ENCODE peak calls at places on chromosomes 7 and 10, in nine cellular contexts. M, P, N, L, O, A, D, G and F are unnamed samples.

GRCh38 chr10:74976565-74976964 is 134.9 kb upstream of the SAMD8 start:
- DNase-seq in M (no peak), O (no peak), N (no peak), P (no peak), L (no peak), G (no peak), D (no peak), A (no peak), F (no peak)

GRCh38 chr10:33306126-33306525 is 28.3 kb downstream of the NRP1 start:
- DNase-seq in M (peak), A (no peak), O (no peak), G (no peak), L (peak), D (no peak), P (no peak), N (no peak), F (no peak)

GRCh38 chr7:82331234-82331633 is 112.3 kb downstream of the CACNA2D1 start:
- DNase-seq in A (no peak), D (no peak), G (no peak), M (no peak), O (no peak), N (no peak), L (no peak), P (no peak), F (no peak)

GRCh38 chr7:130417215-130417614 is 23.6 kb downstream of the CEP41 start:
- DNase-seq in M (no peak), G (no peak), A (no peak), O (no peak), L (no peak), P (no peak), D (no peak), N (no peak), F (no peak)

GRCh38 chr10:49831352-49832040 is 69.4 kb upstream of the OGDHL start:
- DNase-seq in D (no peak), A (no peak), M (peak), L (peak), G (no peak), N (no peak), O (peak), P (no peak), F (peak)

GRCh38 chr10:48215148-48215982 is 59.1 kb downstream of the FRMPD2 start:
- DNase-seq in D (no peak), O (no peak), P (no peak), A (no peak), G (no peak), L (peak), N (no peak), M (peak), F (peak)

GRCh38 chr7:151632750-151633515 is 113.2 kb upstream of the RHEB start:
- DNase-seq in L (peak), P (peak), G (peak), D (no peak), M (peak), O (no peak), A (peak), N (peak), F (peak)

GRCh38 chr10:95229724-95230627 is 35.9 kb downstream of the ACSM6 start:
- DNase-seq in A (no peak), N (no peak), D (peak), P (no peak), O (peak), L (peak), M (peak), G (no peak), F (peak)

GRCh38 chr7:90271753-90272152 is 26.8 kb downstream of the CFAP69 start:
- DNase-seq in P (no peak), A (no peak), M (peak), D (peak), G (no peak), N (no peak), O (peak), L (peak), F (peak)

GRCh38 chr7:143499246-143499645 is 21.6 kb downstream of the TAS2R41 start:
- DNase-seq in O (no peak), M (no peak), G (no peak), A (no peak), L (no peak), P (peak), N (no peak), D (no peak), F (no peak)

DNA sequence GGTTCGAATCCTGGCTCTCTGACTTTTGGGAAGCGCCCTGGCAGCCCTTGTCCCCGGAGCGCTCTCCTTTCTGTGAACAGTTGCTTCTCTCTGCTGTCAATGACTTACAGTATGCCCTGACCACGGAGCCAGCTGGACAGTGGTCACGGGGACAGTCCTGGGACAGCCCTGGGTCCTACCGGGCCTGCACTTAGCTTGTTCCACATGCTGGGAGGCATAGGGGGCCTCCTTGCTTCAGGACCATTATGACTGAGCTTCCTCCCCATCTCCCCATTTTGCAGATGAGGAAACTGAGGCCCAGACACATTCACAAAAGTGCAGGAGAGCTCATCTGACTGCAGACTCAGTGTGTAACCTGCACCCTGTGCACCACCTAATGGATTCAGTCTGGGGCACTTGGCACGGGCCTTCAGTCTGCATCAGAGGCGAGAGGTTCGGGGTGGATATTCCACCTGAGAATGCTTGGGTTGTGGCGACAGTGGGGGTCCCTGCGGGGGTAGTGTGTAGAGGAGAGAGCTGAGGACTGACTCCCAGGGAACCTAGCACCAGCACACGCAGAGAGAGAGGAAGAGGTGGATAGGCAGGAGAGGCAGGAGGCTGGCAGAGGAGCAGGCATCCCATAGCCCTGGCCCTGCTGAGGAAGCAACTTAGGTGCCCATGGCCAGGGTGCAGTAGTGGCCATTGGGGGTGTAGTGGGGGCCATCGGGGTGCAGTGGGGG is 1.6 kb downstream of the DOCK1 start:
- DNase-seq in O (no peak), N (no peak), D (no peak), P (no peak), G (no peak), L (no peak), M (no peak), A (no peak), F (no peak)
- H3K4me3 ChIP-seq in O (peak), N (no peak), D (peak), P (peak), G (peak), L (peak), M (peak), A (no peak), F (peak)

DNA sequence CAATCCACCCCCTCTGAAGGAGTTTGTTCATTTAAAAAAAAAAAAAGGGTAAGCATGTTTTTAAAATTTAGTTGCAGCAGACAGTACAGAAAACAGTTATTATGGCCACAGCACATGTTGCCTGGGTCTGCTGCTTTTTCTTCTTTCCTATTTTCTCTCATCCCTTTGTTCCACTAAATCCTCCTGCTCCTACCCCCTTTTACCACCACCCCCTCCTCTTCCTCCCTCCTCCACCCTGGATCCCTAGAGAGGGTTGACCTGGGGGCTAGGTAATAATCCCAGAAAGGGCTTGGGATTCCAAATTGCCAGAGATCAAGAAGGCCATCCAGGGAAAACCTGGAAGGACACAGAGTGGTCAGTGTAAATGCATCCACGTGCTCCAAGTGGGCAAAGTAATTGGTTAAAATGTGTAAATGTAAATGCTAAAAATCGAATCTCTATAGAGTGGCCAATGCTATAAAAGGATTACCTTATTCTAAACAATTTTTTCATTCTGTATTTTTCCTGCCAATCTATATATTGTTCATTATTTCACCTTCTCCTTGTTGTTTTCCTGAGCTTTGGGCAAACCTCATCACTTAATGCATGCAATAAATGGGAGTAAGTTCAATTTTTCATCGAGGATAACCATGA is 89.0 kb upstream of the PIK3CG start:
- DNase-seq in L (no peak), M (no peak), P (no peak), N (no peak), O (no peak), G (no peak), A (no peak), D (no peak), F (no peak)
- H3K4me3 ChIP-seq in L (no peak), M (no peak), P (no peak), N (no peak), O (no peak), G (no peak), A (no peak), D (no peak), F (no peak)

GRCh38 chr7:27164381-27165088 is 802 bp downstream of the HOXA9 start:
- DNase-seq in M (no peak), N (no peak), G (peak), P (no peak), O (no peak), D (no peak), A (peak), L (no peak), F (no peak)

GRCh38 chr7:27165089-27165654 is at the start of gene HOXA9:
- DNase-seq in O (peak), D (no peak), A (peak), G (peak), N (no peak), M (peak), L (no peak), P (no peak), F (no peak)

GRCh38 chr7:27162930-27163775 is 2.2 kb downstream of the HOXA9 start:
- DNase-seq in O (no peak), G (no peak), L (no peak), N (no peak), P (no peak), M (no peak), D (no peak), A (no peak), F (no peak)

GRCh38 chr7:27162548-27162848 is 2.8 kb downstream of the HOXA9 start:
- DNase-seq in A (no peak), N (no peak), D (no peak), L (no peak), P (no peak), G (no peak), O (no peak), M (no peak), F (no peak)

DNA sequence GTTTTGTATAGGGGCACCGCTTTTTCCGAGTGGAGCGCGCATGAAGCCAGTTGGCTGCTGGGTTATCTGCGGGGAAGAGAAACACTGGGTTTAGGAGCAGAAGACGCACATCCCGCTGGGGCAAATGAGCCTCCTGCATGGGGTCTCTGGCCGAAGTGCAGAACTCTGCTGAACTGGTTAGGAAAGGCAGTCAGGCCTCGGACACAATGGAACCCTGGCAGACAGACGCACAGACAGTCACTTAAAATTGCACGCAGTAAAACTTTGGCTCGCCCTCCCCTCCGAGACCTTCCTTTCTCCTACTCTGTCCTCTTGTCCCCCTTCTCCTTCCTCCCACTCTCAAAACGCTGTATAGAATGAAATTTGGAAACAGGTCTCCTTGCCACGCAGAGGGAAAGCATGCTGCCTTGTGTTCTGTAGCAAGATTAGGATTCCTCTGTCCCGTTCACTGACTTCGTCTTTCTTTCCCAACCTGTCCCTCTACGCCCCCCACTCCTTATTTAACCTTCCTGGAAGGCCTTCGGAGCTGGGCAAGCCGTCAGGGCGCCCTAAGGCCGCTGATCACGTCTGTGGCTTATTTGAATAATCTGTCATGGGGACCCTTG is 1.5 kb downstream of the HOXA9 start:
- DNase-seq in O (no peak), P (no peak), A (no peak), N (no peak), L (no peak), G (peak), D (no peak), M (no peak), F (no peak)
- H3K4me3 ChIP-seq in O (peak), P (no peak), A (no peak), N (no peak), L (no peak), G (peak), D (peak), M (peak), F (no peak)

DNA sequence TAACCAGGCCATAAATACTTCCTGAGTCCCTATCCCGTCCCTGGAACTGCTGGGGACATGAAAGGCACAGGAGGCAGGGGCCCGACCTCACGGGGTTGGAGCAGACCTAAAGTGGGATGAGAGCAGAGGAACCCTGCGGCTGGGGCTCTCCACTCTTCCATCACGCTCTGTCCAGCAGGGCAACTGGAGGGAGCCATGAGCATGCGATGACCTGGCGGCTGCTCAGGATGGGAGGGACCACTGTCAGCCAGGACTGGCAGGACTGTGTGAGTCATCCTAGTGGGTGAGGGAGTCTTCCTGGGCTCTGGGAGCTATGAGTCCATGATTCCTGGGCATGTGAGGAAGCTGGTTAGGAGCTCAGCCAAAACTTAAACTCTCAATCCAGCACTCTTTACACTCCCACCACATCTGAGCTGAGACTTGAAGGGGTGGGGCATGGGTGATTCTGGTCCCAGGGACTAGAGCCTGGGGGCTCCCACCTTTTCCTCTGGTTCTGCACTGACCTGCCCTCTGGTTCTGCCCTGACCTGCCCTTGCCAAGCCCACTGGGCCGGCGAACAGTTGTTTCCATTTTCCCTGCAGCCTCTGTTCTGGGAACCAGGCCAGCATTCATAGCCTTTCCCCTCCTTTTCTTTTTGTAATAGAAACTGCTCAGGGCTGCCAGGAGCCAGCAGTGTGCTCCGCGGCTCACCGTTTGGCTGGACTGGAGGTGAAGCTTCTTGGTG is 47.1 kb downstream of the SYPL1 start:
- DNase-seq in P (peak), M (peak), O (peak), N (no peak), D (peak), G (peak), A (no peak), L (peak), F (peak)
- H3K4me3 ChIP-seq in P (peak), M (peak), O (peak), N (no peak), D (peak), G (peak), A (no peak), L (peak), F (no peak)

GRCh38 chr10:104640339-104641149 is 546 bp upstream of the SORCS3 start:
- DNase-seq in G (no peak), N (no peak), O (no peak), L (no peak), M (peak), P (no peak), A (no peak), D (no peak), F (no peak)

GRCh38 chr10:104642001-104642270 is 846 bp downstream of the SORCS3 start:
- DNase-seq in P (no peak), G (no peak), O (no peak), A (no peak), L (no peak), M (no peak), D (no peak), N (no peak), F (no peak)

GRCh38 chr10:104639595-104640338 is 1.3 kb upstream of the SORCS3 start:
- DNase-seq in M (no peak), L (no peak), N (no peak), A (no peak), O (no peak), D (no peak), G (no peak), P (no peak), F (no peak)

GRCh38 chr10:104642311-104643022 is 1.4 kb downstream of the SORCS3 start:
- DNase-seq in P (peak), L (no peak), G (no peak), D (no peak), M (peak), O (no peak), A (peak), N (no peak), F (peak)

DNA sequence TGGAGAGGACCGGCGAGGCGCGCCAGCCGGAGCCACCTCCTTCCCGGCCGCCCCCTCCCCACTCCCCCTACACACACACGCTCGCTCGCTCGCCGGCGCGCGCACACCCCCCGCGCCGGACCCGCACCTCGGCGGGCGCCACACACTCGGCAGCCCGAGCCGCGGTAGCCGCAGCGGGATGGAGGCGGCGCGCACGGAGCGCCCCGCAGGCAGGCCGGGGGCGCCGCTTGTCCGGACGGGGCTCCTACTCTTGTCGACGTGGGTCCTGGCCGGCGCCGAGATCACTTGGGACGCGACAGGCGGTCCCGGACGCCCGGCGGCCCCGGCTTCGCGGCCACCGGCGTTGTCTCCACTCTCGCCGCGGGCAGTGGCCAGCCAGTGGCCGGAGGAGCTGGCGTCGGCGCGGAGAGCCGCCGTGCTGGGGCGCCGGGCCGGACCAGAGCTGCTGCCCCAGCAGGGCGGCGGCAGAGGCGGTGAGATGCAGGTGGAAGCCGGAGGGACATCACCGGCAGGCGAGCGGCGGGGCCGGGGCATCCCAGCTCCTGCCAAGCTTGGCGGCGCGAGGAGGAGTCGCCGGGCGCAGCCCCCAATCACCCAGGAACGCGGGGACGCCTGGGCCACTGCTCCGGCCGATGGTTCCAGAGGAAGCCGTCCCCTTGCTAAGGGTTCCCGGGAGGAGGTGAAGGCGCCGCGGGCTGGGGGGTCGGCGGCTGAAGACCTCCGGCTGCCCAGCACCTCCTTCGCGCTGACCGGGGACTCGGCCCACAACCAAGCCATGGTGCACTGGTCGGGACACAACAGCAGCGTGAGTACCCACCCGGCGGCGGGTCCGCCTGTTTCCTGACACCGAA is at the start of gene SORCS3:
- DNase-seq in G (no peak), A (peak), N (no peak), L (no peak), P (no peak), D (no peak), O (no peak), M (peak), F (no peak)
- H3K4me3 ChIP-seq in G (peak), A (no peak), N (no peak), L (no peak), P (peak), D (no peak), O (no peak), M (no peak), F (no peak)